ENCODE peak calls at places on chromosomes 2 and 18, in four cellular contexts. O is tibial nerve, D is ovary, P is A549. A is an unnamed sample.

GRCh38 chr2:236613607-236614006 is 44.0 kb downstream of the ACKR3 start:
- DNase-seq in O (no peak), D (no peak), P (no peak), A (no peak)

GRCh38 chr2:98026927-98027522 is 31.3 kb upstream of the TMEM131 start:
- DNase-seq in O (no peak), D (no peak), P (no peak), A (no peak)

GRCh38 chr18:78407456-78407823 is 572.2 kb upstream of the SALL3 start:
- DNase-seq in O (no peak), D (no peak), P (no peak), A (peak)

GRCh38 chr18:34224423-34225217 is at the start of gene NOL4:
- DNase-seq in O (no peak), D (no peak), P (no peak), A (peak)

GRCh38 chr18:46278481-46279465 is 174.6 kb downstream of the HAUS1 start:
- DNase-seq in O (no peak), D (no peak), P (no peak), A (no peak)

GRCh38 chr2:1889099-1889650 is 144.9 kb upstream of the PXDN start:
- DNase-seq in O (no peak), D (no peak), P (no peak), A (no peak)

GRCh38 chr2:63614448-63614968 is 25.7 kb downstream of the MDH1 start:
- DNase-seq in O (no peak), D (no peak), P (no peak), A (no peak)

GRCh38 chr2:18046558-18046957 is 168.1 kb downstream of the KCNS3 start:
- DNase-seq in O (no peak), D (no peak), P (no peak), A (no peak)

GRCh38 chr18:54742654-54743053 is 85.6 kb upstream of the RAB27B start:
- DNase-seq in O (peak), D (peak), P (no peak), A (peak)

GRCh38 chr2:127986548-127987079 is 41.2 kb downstream of the SAP130 start:
- DNase-seq in O (no peak), D (no peak), P (no peak), A (no peak)

GRCh38 chr2:161954103-161954502 is 119.9 kb downstream of the DPP4 start:
- DNase-seq in O (no peak), D (no peak), P (no peak), A (no peak)

GRCh38 chr2:133717497-133717896 is 149.2 kb upstream of the NCKAP5 start:
- DNase-seq in O (no peak), D (no peak), P (no peak), A (no peak)

GRCh38 chr2:232365621-232366321 is 12.8 kb upstream of the ALPP start:
- DNase-seq in O (no peak), D (peak), P (peak), A (no peak)

GRCh38 chr18:75209952-75210261 is 690 bp upstream of the TSHZ1 start:
- DNase-seq in O (no peak), D (no peak), P (no peak), A (no peak)

GRCh38 chr18:75209129-75209951 is at the start of gene PTGR3:
- DNase-seq in O (peak), D (peak), P (peak), A (peak)

GRCh38 chr18:75207298-75208054 is 1.5 kb downstream of the PTGR3 start:
- DNase-seq in O (no peak), D (no peak), P (no peak), A (peak)

GRCh38 chr18:75208055-75208835 is 694 bp downstream of the PTGR3 start:
- DNase-seq in O (peak), D (peak), P (no peak), A (peak)

DNA sequence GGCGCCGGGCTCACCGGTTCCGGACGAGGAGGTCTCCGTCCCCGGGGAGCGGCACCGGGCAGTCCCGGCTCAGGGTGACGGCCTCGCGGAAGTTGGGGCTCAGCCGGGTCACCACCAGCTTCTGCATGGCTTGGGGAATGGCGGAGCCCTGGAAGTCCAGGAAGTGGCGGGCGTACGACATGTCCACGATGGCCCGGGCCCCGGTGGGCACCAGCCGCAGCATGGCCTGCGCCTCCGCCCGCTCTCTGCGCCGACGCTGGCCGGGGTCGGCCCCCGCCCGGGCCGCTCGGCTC is 157 bp downstream of the PTGR3 start:
- DNase-seq in O (no peak), D (no peak), P (no peak), A (no peak)
- TF ChIP-seq POLR2A in O (no peak), D (no peak), P (peak), A (peak)

DNA sequence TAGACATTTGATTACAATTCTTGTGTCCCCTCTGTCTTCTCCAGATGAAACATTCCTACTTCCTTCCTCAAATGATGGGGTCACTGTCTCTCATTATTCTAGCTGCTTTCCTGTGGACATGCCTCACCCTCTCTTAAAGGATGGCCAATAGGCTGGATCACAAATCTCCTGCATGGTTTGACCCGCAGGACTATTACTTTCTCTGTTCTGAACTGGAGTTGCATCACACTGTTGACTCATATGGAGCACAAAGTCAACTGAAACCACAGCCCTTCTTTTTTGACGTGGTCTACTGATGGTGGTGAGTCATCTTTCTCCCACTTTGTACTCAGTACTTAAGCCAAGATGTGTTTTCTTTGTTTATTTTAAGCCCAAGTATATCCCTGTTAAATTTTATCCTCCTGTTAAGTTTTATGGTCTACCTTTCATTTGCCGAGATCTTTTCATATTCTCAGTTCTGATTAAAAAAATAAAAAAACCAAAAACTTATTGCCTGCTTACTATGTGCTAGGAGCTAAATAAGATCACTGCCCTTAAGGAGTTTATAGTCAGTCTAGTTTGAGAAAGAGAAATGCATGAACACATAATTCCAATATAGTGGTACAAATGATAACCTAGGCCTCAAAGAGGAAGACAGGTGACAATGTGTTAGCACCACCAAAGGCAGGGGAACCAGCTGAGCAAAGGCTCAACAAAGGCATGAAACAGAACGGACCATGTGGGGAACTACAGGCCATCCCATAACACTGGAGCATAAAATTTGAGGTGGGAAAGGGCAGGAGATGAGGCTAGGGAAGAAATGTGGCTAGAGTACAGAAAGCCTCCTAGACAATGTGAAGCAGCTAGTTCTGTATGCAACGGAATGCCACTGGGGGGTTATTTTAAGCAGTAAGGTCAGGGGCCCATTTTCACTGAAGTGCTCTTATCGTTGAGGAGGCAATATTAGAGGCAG is 67.6 kb upstream of the ZFP36L2 start:
- DNase-seq in O (no peak), D (no peak), P (peak), A (no peak)
- TF ChIP-seq EP300 in O (peak), D (peak), P (peak), A (peak)

GRCh38 chr2:30146337-30147195 is at the start of gene YPEL5:
- DNase-seq in O (peak), D (peak), P (peak), A (peak)
- TF ChIP-seq POLR2A in O (peak), D (peak), P (no peak), A (peak)

GRCh38 chr2:226661789-226662545 is 137.7 kb downstream of the IRS1 start:
- DNase-seq in O (no peak), D (peak), P (peak), A (no peak)
- TF ChIP-seq EP300 in O (no peak), D (no peak), P (peak), A (peak)

GRCh38 chr2:181474227-181474626 is 17.0 kb downstream of the ITGA4 start:
- DNase-seq in O (no peak), D (no peak), P (no peak), A (no peak)

GRCh38 chr2:181470815-181471214 is 13.6 kb downstream of the ITGA4 start:
- DNase-seq in O (no peak), D (no peak), P (no peak), A (no peak)

GRCh38 chr2:181471227-181471626 is 14.0 kb downstream of the ITGA4 start:
- DNase-seq in O (no peak), D (no peak), P (no peak), A (no peak)

GRCh38 chr2:181471783-181472182 is 14.6 kb downstream of the ITGA4 start:
- DNase-seq in O (no peak), D (no peak), P (no peak), A (no peak)

DNA sequence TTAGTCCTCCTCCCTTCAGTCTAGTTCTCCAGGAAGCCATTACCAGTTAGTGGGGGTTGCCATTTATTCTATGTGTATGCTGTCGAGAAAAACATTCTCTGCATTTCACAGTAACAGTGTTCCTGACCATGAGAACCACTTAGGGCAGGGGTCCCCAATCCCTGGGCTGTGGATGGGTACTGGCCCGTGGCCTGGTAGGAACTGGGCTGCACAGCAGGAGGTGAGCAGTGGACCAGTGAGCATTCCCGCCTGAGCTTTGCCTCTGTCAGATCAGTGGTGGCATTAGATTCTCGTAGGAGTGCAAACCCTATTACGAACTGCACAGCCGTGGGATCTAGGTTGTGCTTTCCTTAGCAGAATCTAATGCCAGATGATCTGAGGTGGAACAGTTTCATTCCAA is 15.8 kb downstream of the ITGA4 start:
- DNase-seq in O (no peak), D (no peak), P (no peak), A (no peak)
- TF ChIP-seq POLR2A in O (no peak), D (no peak), P (no peak), A (no peak)

GRCh38 chr2:227630322-227630721 is 13.0 kb downstream of the SCYGR4 start:
- DNase-seq in O (no peak), D (no peak), P (no peak), A (no peak)
- TF ChIP-seq EP300 in O (no peak), D (no peak), P (no peak), A (no peak)

GRCh38 chr18:79962311-79962710 is 2.1 kb upstream of the HSBP1L1 start:
- DNase-seq in O (no peak), D (peak), P (no peak), A (no peak)
- TF ChIP-seq POLR2A in O (no peak), D (no peak), P (no peak), A (no peak)

GRCh38 chr18:43785145-43785544 is 507.9 kb upstream of the SYT4 start:
- DNase-seq in O (no peak), D (no peak), P (no peak), A (no peak)

DNA sequence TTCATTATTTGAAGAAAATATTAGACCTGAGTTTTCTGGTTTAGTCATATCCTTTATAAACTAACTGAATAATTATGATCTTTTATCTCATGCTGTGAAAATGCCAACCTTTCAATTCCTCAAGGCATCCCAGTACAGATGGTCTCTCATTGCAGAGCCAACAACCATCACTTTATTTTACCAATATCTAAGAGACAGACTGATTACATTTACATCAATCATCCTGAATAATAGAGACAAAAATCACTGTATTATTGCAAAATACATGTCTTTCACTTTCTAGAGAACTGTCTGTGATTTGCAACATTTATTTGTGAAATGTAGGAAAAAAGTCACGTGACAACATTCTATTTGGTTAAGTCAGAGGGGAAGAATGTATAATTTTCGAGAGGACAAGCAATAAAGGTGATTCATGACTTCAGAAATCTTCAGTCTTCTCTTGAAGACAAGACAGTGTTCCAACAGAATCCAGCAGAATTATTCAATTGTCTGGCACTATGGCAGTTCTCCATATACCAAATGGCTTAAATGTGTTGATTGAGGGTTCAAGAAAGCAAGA is 503.6 kb upstream of the SYT4 start:
- DNase-seq in O (no peak), D (no peak), P (no peak), A (no peak)
- TF ChIP-seq EP300 in O (no peak), D (no peak), P (no peak), A (no peak)

GRCh38 chr2:138474093-138474834 is 27.3 kb upstream of the SPOPL start:
- DNase-seq in O (no peak), D (no peak), P (no peak), A (no peak)
- TF ChIP-seq POLR2A in O (no peak), D (no peak), P (no peak), A (no peak)

A was measured in transverse colon.